ENCODE peak calls at places on chromosome 21, in five cellular contexts. One of them, this sample, is unnamed.

GRCh38 chr21:36422279-36423098 is 37.3 kb downstream of the CHAF1B start:
- DNase-seq in omental fat pad: no peak
- DNase-seq in G401: peak
- DNase-seq in stimulated activated CD8-positive, alpha-beta memory T cell treated with anti-CD3 and anti-CD28 coated beads, Interleukin-4, amount 100 ng/mL, for 1 hour: no peak
- DNase-seq in activated naive CD4-positive, alpha-beta T cell treated with anti-CD3 and anti-CD28 coated beads for 36 hours: peak
- DNase-seq in this sample: no peak

GRCh38 chr21:25960423-25960822 is 210.1 kb downstream of the APP start:
- DNase-seq in activated naive CD4-positive, alpha-beta T cell treated with anti-CD3 and anti-CD28 coated beads for 36 hours: no peak
- DNase-seq in omental fat pad: no peak
- DNase-seq in stimulated activated CD8-positive, alpha-beta memory T cell treated with anti-CD3 and anti-CD28 coated beads, Interleukin-4, amount 100 ng/mL, for 1 hour: no peak
- DNase-seq in G401: no peak
- DNase-seq in this sample: no peak

GRCh38 chr21:35394634-35395369 is 345.7 kb upstream of the RUNX1 start:
- DNase-seq in activated naive CD4-positive, alpha-beta T cell treated with anti-CD3 and anti-CD28 coated beads for 36 hours: no peak
- DNase-seq in omental fat pad: no peak
- DNase-seq in G401: no peak
- DNase-seq in stimulated activated CD8-positive, alpha-beta memory T cell treated with anti-CD3 and anti-CD28 coated beads, Interleukin-4, amount 100 ng/mL, for 1 hour: no peak
- DNase-seq in this sample: no peak

GRCh38 chr21:39251326-39251725 is 62.1 kb downstream of the BRWD1 start:
- DNase-seq in G401: no peak
- DNase-seq in activated naive CD4-positive, alpha-beta T cell treated with anti-CD3 and anti-CD28 coated beads for 36 hours: no peak
- DNase-seq in omental fat pad: no peak
- DNase-seq in stimulated activated CD8-positive, alpha-beta memory T cell treated with anti-CD3 and anti-CD28 coated beads, Interleukin-4, amount 100 ng/mL, for 1 hour: no peak
- DNase-seq in this sample: no peak

GRCh38 chr21:20968391-20968790 is 29.8 kb upstream of the NCAM2 start:
- DNase-seq in omental fat pad: no peak
- DNase-seq in stimulated activated CD8-positive, alpha-beta memory T cell treated with anti-CD3 and anti-CD28 coated beads, Interleukin-4, amount 100 ng/mL, for 1 hour: no peak
- DNase-seq in activated naive CD4-positive, alpha-beta T cell treated with anti-CD3 and anti-CD28 coated beads for 36 hours: no peak
- DNase-seq in G401: peak
- DNase-seq in this sample: no peak

GRCh38 chr21:45004481-45005263 is 64.8 kb downstream of the SLX9 start:
- DNase-seq in stimulated activated CD8-positive, alpha-beta memory T cell treated with anti-CD3 and anti-CD28 coated beads, Interleukin-4, amount 100 ng/mL, for 1 hour: no peak
- DNase-seq in omental fat pad: no peak
- DNase-seq in G401: no peak
- DNase-seq in activated naive CD4-positive, alpha-beta T cell treated with anti-CD3 and anti-CD28 coated beads for 36 hours: peak
- DNase-seq in this sample: no peak

GRCh38 chr21:33022828-33023573 is 2.7 kb upstream of the OLIG2 start:
- DNase-seq in activated naive CD4-positive, alpha-beta T cell treated with anti-CD3 and anti-CD28 coated beads for 36 hours: no peak
- DNase-seq in stimulated activated CD8-positive, alpha-beta memory T cell treated with anti-CD3 and anti-CD28 coated beads, Interleukin-4, amount 100 ng/mL, for 1 hour: no peak
- DNase-seq in omental fat pad: no peak
- DNase-seq in G401: no peak
- DNase-seq in this sample: peak

GRCh38 chr21:29072873-29073221 is 601 bp downstream of the CCT8 start:
- DNase-seq in activated naive CD4-positive, alpha-beta T cell treated with anti-CD3 and anti-CD28 coated beads for 36 hours: no peak
- DNase-seq in G401: no peak
- DNase-seq in stimulated activated CD8-positive, alpha-beta memory T cell treated with anti-CD3 and anti-CD28 coated beads, Interleukin-4, amount 100 ng/mL, for 1 hour: no peak
- DNase-seq in omental fat pad: no peak
- DNase-seq in this sample: no peak

GRCh38 chr21:36522174-36522810 is 42.4 kb upstream of the CLDN14 start:
- DNase-seq in G401: no peak
- DNase-seq in activated naive CD4-positive, alpha-beta T cell treated with anti-CD3 and anti-CD28 coated beads for 36 hours: no peak
- DNase-seq in omental fat pad: no peak
- DNase-seq in stimulated activated CD8-positive, alpha-beta memory T cell treated with anti-CD3 and anti-CD28 coated beads, Interleukin-4, amount 100 ng/mL, for 1 hour: no peak
- DNase-seq in this sample: no peak

GRCh38 chr21:19908386-19908785 is 1089.8 kb upstream of the NCAM2 start:
- DNase-seq in omental fat pad: no peak
- DNase-seq in stimulated activated CD8-positive, alpha-beta memory T cell treated with anti-CD3 and anti-CD28 coated beads, Interleukin-4, amount 100 ng/mL, for 1 hour: no peak
- DNase-seq in activated naive CD4-positive, alpha-beta T cell treated with anti-CD3 and anti-CD28 coated beads for 36 hours: no peak
- DNase-seq in G401: no peak
- DNase-seq in this sample: no peak

GRCh38 chr21:38506606-38507331 is 8.5 kb upstream of the ERG start:
- DNase-seq in G401: no peak
- DNase-seq in stimulated activated CD8-positive, alpha-beta memory T cell treated with anti-CD3 and anti-CD28 coated beads, Interleukin-4, amount 100 ng/mL, for 1 hour: no peak
- DNase-seq in activated naive CD4-positive, alpha-beta T cell treated with anti-CD3 and anti-CD28 coated beads for 36 hours: no peak
- DNase-seq in omental fat pad: no peak
- DNase-seq in this sample: no peak

GRCh38 chr21:26572668-26573381 is at the start of gene CYYR1:
- DNase-seq in omental fat pad: no peak
- DNase-seq in stimulated activated CD8-positive, alpha-beta memory T cell treated with anti-CD3 and anti-CD28 coated beads, Interleukin-4, amount 100 ng/mL, for 1 hour: no peak
- DNase-seq in G401: no peak
- DNase-seq in activated naive CD4-positive, alpha-beta T cell treated with anti-CD3 and anti-CD28 coated beads for 36 hours: no peak
- DNase-seq in this sample: no peak

GRCh38 chr21:40070871-40071270 is 203.6 kb downstream of the PCP4 start:
- DNase-seq in omental fat pad: no peak
- DNase-seq in activated naive CD4-positive, alpha-beta T cell treated with anti-CD3 and anti-CD28 coated beads for 36 hours: no peak
- DNase-seq in stimulated activated CD8-positive, alpha-beta memory T cell treated with anti-CD3 and anti-CD28 coated beads, Interleukin-4, amount 100 ng/mL, for 1 hour: no peak
- DNase-seq in G401: no peak
- DNase-seq in this sample: no peak

GRCh38 chr21:25626752-25627151 is 12.3 kb upstream of the JAM2 start:
- DNase-seq in G401: no peak
- DNase-seq in activated naive CD4-positive, alpha-beta T cell treated with anti-CD3 and anti-CD28 coated beads for 36 hours: no peak
- DNase-seq in stimulated activated CD8-positive, alpha-beta memory T cell treated with anti-CD3 and anti-CD28 coated beads, Interleukin-4, amount 100 ng/mL, for 1 hour: no peak
- DNase-seq in omental fat pad: no peak
- DNase-seq in this sample: no peak

GRCh38 chr21:20971296-20971921 is 26.8 kb upstream of the NCAM2 start:
- DNase-seq in activated naive CD4-positive, alpha-beta T cell treated with anti-CD3 and anti-CD28 coated beads for 36 hours: peak
- DNase-seq in stimulated activated CD8-positive, alpha-beta memory T cell treated with anti-CD3 and anti-CD28 coated beads, Interleukin-4, amount 100 ng/mL, for 1 hour: no peak
- DNase-seq in omental fat pad: no peak
- DNase-seq in G401: peak
- DNase-seq in this sample: peak

GRCh38 chr21:45546636-45547203 is 4.5 kb upstream of the SLC19A1 start:
- DNase-seq in stimulated activated CD8-positive, alpha-beta memory T cell treated with anti-CD3 and anti-CD28 coated beads, Interleukin-4, amount 100 ng/mL, for 1 hour: no peak
- DNase-seq in omental fat pad: no peak
- DNase-seq in G401: no peak
- DNase-seq in activated naive CD4-positive, alpha-beta T cell treated with anti-CD3 and anti-CD28 coated beads for 36 hours: no peak
- DNase-seq in this sample: no peak

GRCh38 chr21:39364949-39365348 is 16.1 kb upstream of the HMGN1 start:
- DNase-seq in G401: no peak
- DNase-seq in activated naive CD4-positive, alpha-beta T cell treated with anti-CD3 and anti-CD28 coated beads for 36 hours: no peak
- DNase-seq in omental fat pad: no peak
- DNase-seq in stimulated activated CD8-positive, alpha-beta memory T cell treated with anti-CD3 and anti-CD28 coated beads, Interleukin-4, amount 100 ng/mL, for 1 hour: no peak
- DNase-seq in this sample: no peak

GRCh38 chr21:34148826-34149558 is 75.6 kb downstream of the MRPS6 start:
- DNase-seq in omental fat pad: no peak
- DNase-seq in activated naive CD4-positive, alpha-beta T cell treated with anti-CD3 and anti-CD28 coated beads for 36 hours: no peak
- DNase-seq in stimulated activated CD8-positive, alpha-beta memory T cell treated with anti-CD3 and anti-CD28 coated beads, Interleukin-4, amount 100 ng/mL, for 1 hour: no peak
- DNase-seq in G401: no peak
- DNase-seq in this sample: peak

GRCh38 chr21:31929548-31929947 is 56.7 kb downstream of the HUNK start:
- DNase-seq in G401: no peak
- DNase-seq in omental fat pad: no peak
- DNase-seq in stimulated activated CD8-positive, alpha-beta memory T cell treated with anti-CD3 and anti-CD28 coated beads, Interleukin-4, amount 100 ng/mL, for 1 hour: no peak
- DNase-seq in activated naive CD4-positive, alpha-beta T cell treated with anti-CD3 and anti-CD28 coated beads for 36 hours: no peak
- DNase-seq in this sample: no peak

GRCh38 chr21:36385233-36385908 is at the start of gene CHAF1B:
- DNase-seq in G401: peak
- DNase-seq in stimulated activated CD8-positive, alpha-beta memory T cell treated with anti-CD3 and anti-CD28 coated beads, Interleukin-4, amount 100 ng/mL, for 1 hour: peak
- DNase-seq in omental fat pad: peak
- DNase-seq in activated naive CD4-positive, alpha-beta T cell treated with anti-CD3 and anti-CD28 coated beads for 36 hours: peak
- DNase-seq in this sample: peak

GRCh38 chr21:45152265-45152746 is 77.9 kb downstream of the ADARB1 start:
- DNase-seq in G401: no peak
- DNase-seq in omental fat pad: no peak
- DNase-seq in stimulated activated CD8-positive, alpha-beta memory T cell treated with anti-CD3 and anti-CD28 coated beads, Interleukin-4, amount 100 ng/mL, for 1 hour: peak
- DNase-seq in activated naive CD4-positive, alpha-beta T cell treated with anti-CD3 and anti-CD28 coated beads for 36 hours: peak
- DNase-seq in this sample: peak

This sample was measured in putamen.